ENCODE peak calls at places on chromosomes 4 and X, in eight cellular contexts. M is stimulated activated CD4-positive, alpha-beta T cell treated with anti-CD3 and anti-CD28 coated beads, TNF-alpha, amount 100 ng/mL, for 24 hours; O is nucleus accumbens; Y is foreskin melanocyte; U is memory B cell; W is epithelial cell of esophagus; D is mesenchymal stem cell; V is AG09319. Q is an unnamed sample.

GRCh38 chr4:112910109-112910736 is 139.2 kb upstream of the ANK2 start:
- DNase-seq in O (no peak), U (no peak), M (no peak), V (no peak), D (peak), Y (peak), W (no peak), Q (no peak)

GRCh38 chr4:10019521-10020051 is 1.7 kb downstream of the SLC2A9 start:
- DNase-seq in W (peak), V (no peak), M (no peak), U (no peak), D (no peak), Y (no peak), O (no peak), Q (no peak)

GRCh38 chr4:37735578-37735977 is 49.4 kb upstream of the RELL1 start:
- DNase-seq in O (no peak), W (no peak), D (no peak), U (no peak), V (no peak), M (no peak), Y (no peak), Q (no peak)

GRCh38 chrX:115906276-115906675 is 264.3 kb upstream of the AGTR2 start:
- DNase-seq in M (no peak), D (no peak), O (no peak), U (no peak), W (no peak), V (no peak), Y (no peak), Q (no peak)

GRCh38 chr4:53490965-53491622 is 100.2 kb downstream of the LNX1 start:
- DNase-seq in O (no peak), M (no peak), Y (peak), U (no peak), D (peak), V (peak), W (peak), Q (peak)

GRCh38 chr4:72558655-72559054 is 10.4 kb downstream of the ADAMTS3 start:
- DNase-seq in W (peak), V (no peak), O (no peak), M (no peak), Y (no peak), U (no peak), D (no peak), Q (no peak)

GRCh38 chr4:184384056-184384809 is 90.1 kb downstream of the IRF2 start:
- DNase-seq in U (peak), M (no peak), V (peak), D (peak), W (peak), Y (peak), O (no peak), Q (peak)

GRCh38 chr4:6221851-6222760 is 21.8 kb upstream of the JAKMIP1 start:
- DNase-seq in M (no peak), V (no peak), O (peak), D (no peak), U (no peak), W (peak), Y (no peak), Q (no peak)

GRCh38 chr4:59200992-59201391 is 1999.1 kb upstream of the ADGRL3 start:
- DNase-seq in Y (no peak), O (no peak), V (no peak), W (no peak), M (no peak), D (no peak), U (no peak), Q (no peak)

GRCh38 chrX:78063687-78064086 is 40.4 kb upstream of the PGK1 start:
- DNase-seq in D (no peak), W (no peak), O (no peak), M (no peak), V (no peak), Y (no peak), U (no peak), Q (no peak)

GRCh38 chrX:29490606-29491005 is 724.8 kb upstream of the MAGEB2 start:
- DNase-seq in Y (no peak), D (no peak), M (no peak), W (peak), U (no peak), O (no peak), V (no peak), Q (no peak)

GRCh38 chr4:25958110-25958509 is 44.1 kb downstream of the SMIM20 start:
- DNase-seq in M (no peak), Y (no peak), O (no peak), U (no peak), D (no peak), W (no peak), V (no peak), Q (no peak)

GRCh38 chr4:42672359-42673083 is 15.6 kb upstream of the ATP8A1 start:
- DNase-seq in O (no peak), Y (no peak), V (no peak), U (no peak), D (no peak), W (no peak), M (no peak), Q (no peak)

GRCh38 chrX:28787206-28787605 is 200.0 kb downstream of the IL1RAPL1 start:
- DNase-seq in O (no peak), V (no peak), D (peak), U (no peak), M (no peak), W (peak), Y (no peak), Q (peak)

GRCh38 chrX:147912093-147912801 is 528 bp downstream of the FMR1 start:
- DNase-seq in Y (peak), V (no peak), U (no peak), W (peak), M (no peak), O (peak), D (peak), Q (peak)

GRCh38 chr4:55770662-55771061 is 48.9 kb upstream of the EXOC1L start:
- DNase-seq in U (no peak), Y (no peak), O (no peak), M (no peak), W (peak), V (no peak), D (no peak), Q (no peak)

GRCh38 chr4:304987-305680 is at the start of gene ZNF732:
- DNase-seq in M (no peak), U (no peak), D (peak), V (peak), Y (no peak), W (peak), O (peak), Q (peak)